ENCODE peak calls at places on chromosome 22, in five cellular contexts. U, B, V, E and Y are unnamed samples.

GRCh38 chr22:49322861-49323622 is 504.6 kb downstream of the BRD1 start:
- DNase-seq in B (no peak), E (no peak), U (no peak), V (peak; percentile 13), Y (no peak)

GRCh38 chr22:47369020-47369419 is 606.6 kb downstream of the TBC1D22A start:
- DNase-seq in E (no peak), U (peak; percentile 6), V (peak; percentile 10), B (no peak), Y (no peak)

GRCh38 chr22:47401592-47401898 is 639.1 kb downstream of the TBC1D22A start:
- DNase-seq in E (no peak), V (no peak), U (no peak), B (no peak), Y (no peak)

GRCh38 chr22:24423519-24424000 is 3.8 kb upstream of the ADORA2A start:
- DNase-seq in U (peak; percentile 68), B (no peak), V (peak; percentile 73), E (peak; percentile 60), Y (peak; percentile 79)

GRCh38 chr22:29972121-29972520 is 89.1 kb downstream of the MTMR3 start:
- DNase-seq in E (no peak), V (no peak), U (no peak), B (no peak), Y (no peak)

GRCh38 chr22:37782340-37783168 is 25.2 kb upstream of the GCAT start:
- DNase-seq in V (no peak), E (no peak), B (peak; percentile 78), U (no peak), Y (no peak)

GRCh38 chr22:50676661-50677492 is 4.3 kb downstream of the SHANK3 start:
- DNase-seq in U (no peak), V (peak; percentile 13), E (no peak), B (peak; percentile 32), Y (no peak)

GRCh38 chr22:49373801-49374226 is 453.9 kb downstream of the BRD1 start:
- DNase-seq in E (no peak), V (peak; percentile 20), U (no peak), B (no peak), Y (no peak)

GRCh38 chr22:44702479-44703219 is 645 bp downstream of the PRR5 start:
- DNase-seq in V (peak; percentile 40), U (peak; percentile 64), B (peak; percentile 54), E (peak; percentile 52), Y (no peak)

GRCh38 chr22:39308614-39309363 is 10.6 kb downstream of the RPL3 start:
- DNase-seq in V (peak; percentile 59), U (peak; percentile 43), B (peak; percentile 92), E (peak; percentile 42), Y (peak; percentile 83)

GRCh38 chr22:22074634-22075381 is 92.2 kb upstream of the TOP3B start:
- DNase-seq in U (no peak), E (no peak), B (no peak), V (no peak), Y (no peak)

GRCh38 chr22:20084547-20085413 is 4.7 kb downstream of the DGCR8 start:
- DNase-seq in U (peak; percentile 83), V (peak; percentile 52), E (peak; percentile 52), B (no peak), Y (peak; percentile 78)

GRCh38 chr22:23563111-23563510 is 17.0 kb downstream of the IGLL1 start:
- DNase-seq in V (no peak), B (no peak), E (no peak), U (no peak), Y (peak; percentile 2)

GRCh38 chr22:37684803-37685615 is 1.1 kb upstream of the NOL12 start:
- DNase-seq in B (peak; percentile 66), V (no peak), E (no peak), U (no peak), Y (no peak)

GRCh38 chr22:43094085-43094484 is 4.9 kb upstream of the TTLL1 start:
- DNase-seq in U (peak; percentile 57), E (peak; percentile 26), V (peak; percentile 53), B (peak; percentile 98), Y (peak; percentile 47)

GRCh38 chr22:21632237-21632895 is at the start of gene CCDC116:
- DNase-seq in V (peak; percentile 33), B (no peak), E (no peak), U (peak; percentile 77), Y (no peak)

GRCh38 chr22:47575291-47575690 is 812.8 kb downstream of the TBC1D22A start:
- DNase-seq in E (no peak), V (peak; percentile 39), B (no peak), U (no peak), Y (no peak)

GRCh38 chr22:43616645-43617044 is 195.5 kb downstream of the EFCAB6 start:
- DNase-seq in E (peak; percentile 54), V (peak; percentile 53), U (no peak), B (no peak), Y (no peak)

GRCh38 chr22:19765477-19766234 is 5.1 kb downstream of the TBX1 start:
- DNase-seq in V (no peak), E (no peak), B (no peak), U (peak; percentile 69), Y (no peak)

GRCh38 chr22:47630741-47631534 is 868.5 kb downstream of the TBC1D22A start:
- DNase-seq in V (peak; percentile 20), B (no peak), U (no peak), E (no peak), Y (no peak)

GRCh38 chr22:21634844-21635243 is 2.3 kb downstream of the CCDC116 start:
- DNase-seq in V (no peak), B (no peak), E (no peak), U (no peak), Y (no peak)

GRCh38 chr22:23259916-23260644 is 79.8 kb downstream of the BCR start:
- DNase-seq in V (no peak), E (no peak), B (no peak), U (peak; percentile 83), Y (no peak)

GRCh38 chr22:40908895-40909294 is 42.3 kb upstream of the RBX1 start:
- DNase-seq in U (peak; percentile 28), B (no peak), V (no peak), E (no peak), Y (no peak)

GRCh38 chr22:21866821-21867527 is 471 bp downstream of the MAPK1 start:
- DNase-seq in U (no peak), E (peak; percentile 50), V (peak; percentile 29), B (no peak), Y (no peak)

GRCh38 chr22:45045219-45045618 is 35.4 kb upstream of the PHF21B start:
- DNase-seq in E (no peak), U (no peak), V (no peak), B (no peak), Y (no peak)

GRCh38 chr22:42799061-42799460 is 58.0 kb downstream of the ARFGAP3 start:
- DNase-seq in U (no peak), B (no peak), E (no peak), V (no peak), Y (no peak)

GRCh38 chr22:48740086-48740730 is 1087.5 kb downstream of the BRD1 start:
- DNase-seq in B (no peak), U (peak; percentile 20), E (no peak), V (peak; percentile 22), Y (no peak)

GRCh38 chr22:32618461-32619140 is 144.0 kb downstream of the FBXO7 start:
- DNase-seq in E (peak; percentile 22), U (no peak), B (no peak), V (no peak), Y (peak; percentile 77)

GRCh38 chr22:32617271-32617670 is 142.7 kb downstream of the FBXO7 start:
- DNase-seq in E (no peak), U (no peak), B (no peak), V (no peak), Y (no peak)

GRCh38 chr22:32619614-32620426 is 145.2 kb downstream of the FBXO7 start:
- DNase-seq in V (no peak), U (no peak), B (peak; percentile 76), E (peak; percentile 46), Y (peak; percentile 83)

GRCh38 chr22:32615874-32616564 is 141.4 kb downstream of the FBXO7 start:
- DNase-seq in U (peak; percentile 69), B (no peak), E (no peak), V (no peak), Y (no peak)

GRCh38 chr22:32617883-32618282 is 143.3 kb downstream of the FBXO7 start:
- DNase-seq in E (no peak), B (no peak), U (no peak), V (no peak), Y (no peak)
- H3K27ac ChIP-seq in E (peak overlapping the region; percentile 65), B (no peak overlapping the region), U (no peak overlapping the region), V (peak overlapping the region; percentile 86), Y (peak overlapping the region; percentile 57)

GRCh38 chr22:35523167-35523928 is 17.3 kb upstream of the RASD2 start:
- DNase-seq in B (no peak), V (no peak), E (no peak), U (no peak), Y (no peak)

GRCh38 chr22:35524966-35525686 is 15.5 kb upstream of the RASD2 start:
- DNase-seq in V (no peak), B (no peak), E (peak; percentile 18), U (no peak), Y (peak; percentile 73)

GRCh38 chr22:35526333-35526979 is 14.2 kb upstream of the RASD2 start:
- DNase-seq in V (no peak), U (no peak), B (no peak), E (no peak), Y (no peak)

GRCh38 chr22:35522571-35523149 is 18.0 kb upstream of the RASD2 start:
- DNase-seq in E (no peak), U (no peak), B (no peak), V (no peak), Y (no peak)

DNA sequence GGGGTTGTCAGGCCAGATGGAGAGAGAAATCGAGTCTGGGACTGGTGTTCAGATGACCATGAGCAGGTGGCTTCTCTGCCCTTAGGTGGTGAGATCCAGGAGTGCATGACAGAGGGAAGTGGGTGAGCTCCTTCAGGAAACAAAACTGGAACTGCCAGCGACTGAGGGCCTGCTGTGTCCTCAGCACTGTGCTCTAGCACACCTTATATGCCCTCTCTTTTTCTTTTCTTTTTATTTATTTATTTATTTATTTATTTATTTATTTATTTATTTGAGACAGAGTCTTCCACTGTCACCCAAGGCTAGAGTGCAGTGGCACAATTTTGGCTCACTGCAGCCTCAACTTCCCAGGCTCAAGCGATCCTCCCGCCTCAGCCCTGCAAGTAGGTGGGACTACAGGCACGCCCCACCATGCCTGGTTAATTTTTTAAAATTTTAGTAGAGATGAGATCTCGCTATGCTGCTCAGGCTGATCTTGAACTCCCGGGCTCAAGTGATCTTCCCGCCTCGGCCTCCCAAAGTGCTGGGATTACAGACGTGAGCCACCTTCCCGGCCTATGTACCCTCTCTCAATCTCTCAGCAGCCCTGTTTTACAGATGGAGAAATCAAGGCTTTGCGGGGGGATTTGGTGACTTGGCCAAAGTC is 14.8 kb upstream of the RASD2 start:
- DNase-seq in U (no peak), E (no peak), B (no peak), V (no peak), Y (no peak)
- H3K27ac ChIP-seq in U (no peak overlapping the region), E (no peak overlapping the region), B (no peak overlapping the region), V (peak overlapping the region; percentile 75), Y (peak overlapping the region; percentile 8)

GRCh38 chr22:31259798-31260473 is 32.4 kb downstream of the PIK3IP1 start:
- DNase-seq in B (peak; percentile 76), V (no peak), E (no peak), U (no peak), Y (no peak)
- H3K27ac ChIP-seq in B (no peak overlapping the region), V (no peak overlapping the region), E (no peak overlapping the region), U (no peak overlapping the region), Y (no peak overlapping the region)

GRCh38 chr22:36065462-36065774 is 36.8 kb upstream of the RBFOX2 start:
- DNase-seq in V (no peak), B (no peak), E (no peak), U (no peak), Y (no peak)
- H3K27ac ChIP-seq in V (peak overlapping the region; percentile 89), B (peak overlapping the region; percentile 71), E (peak overlapping the region; percentile 86), U (no peak overlapping the region), Y (peak overlapping the region; percentile 85)